ENCODE peak calls at places on chromosome 1, in six cellular contexts. Z, P, X, Y, L and C are unnamed samples.

GRCh38 chr1:12709696-12710095 is 6.2 kb upstream of the AADACL3 start:
- DNase-seq in Z (no peak), P (no peak), X (peak; percentile 3), Y (no peak), L (no peak), C (no peak)

GRCh38 chr1:160217466-160218165 is 12.4 kb downstream of the PEA15 start:
- DNase-seq in Z (no peak), P (no peak), X (peak; percentile 25), Y (no peak), L (no peak), C (no peak)

GRCh38 chr1:39213511-39214002 is 9.1 kb downstream of the MACF1 start:
- DNase-seq in Z (peak; percentile 83), P (no peak), X (peak; percentile 70), Y (no peak), L (no peak), C (no peak)

GRCh38 chr1:46248122-46248920 is 758 bp downstream of the RAD54L start:
- DNase-seq in Z (no peak), P (peak; percentile 20), X (peak; percentile 28), Y (no peak), L (peak; percentile 37), C (no peak)

GRCh38 chr1:117612517-117613248 is 6.8 kb downstream of the TENT5C start:
- DNase-seq in Z (peak; percentile 88), P (no peak), X (peak; percentile 79), Y (no peak), L (peak; percentile 16), C (no peak)

GRCh38 chr1:235902638-235903542 is 36.2 kb upstream of the LYST start:
- DNase-seq in Z (peak; percentile 44), P (no peak), X (peak; percentile 49), Y (no peak), L (peak; percentile 55), C (no peak)

GRCh38 chr1:161216945-161217712 is 2.0 kb downstream of the FCER1G start:
- DNase-seq in Z (peak; percentile 86), P (no peak), X (peak; percentile 97), Y (no peak), L (no peak), C (no peak)

GRCh38 chr1:155260276-155260675 is 1.9 kb downstream of the SCAMP3 start:
- DNase-seq in Z (no peak), P (no peak), X (no peak), Y (no peak), L (no peak), C (no peak)

GRCh38 chr1:89780721-89781120 is 40.1 kb upstream of the LRRC8D start:
- DNase-seq in Z (peak; percentile 69), P (no peak), X (peak; percentile 65), Y (no peak), L (peak; percentile 56), C (no peak)

GRCh38 chr1:101507547-101507971 is 270.7 kb downstream of the S1PR1 start:
- DNase-seq in Z (no peak), P (no peak), X (peak; percentile 19), Y (no peak), L (no peak), C (no peak)

GRCh38 chr1:112359961-112360767 is 35.9 kb upstream of the CTTNBP2NL start:
- DNase-seq in Z (peak; percentile 71), P (peak; percentile 20), X (peak; percentile 89), Y (peak; percentile 72), L (no peak), C (no peak)

GRCh38 chr1:17419626-17420328 is 19.7 kb downstream of the RCC2 start:
- DNase-seq in Z (peak; percentile 36), P (peak; percentile 85), X (peak; percentile 55), Y (peak; percentile 59), L (peak; percentile 67), C (peak; percentile 55)

GRCh38 chr1:58249729-58250586 is 296.6 kb downstream of the OMA1 start:
- DNase-seq in Z (peak; percentile 11), P (peak; percentile 47), X (peak; percentile 37), Y (no peak), L (no peak), C (no peak)

GRCh38 chr1:241734533-241734932 is 82.5 kb downstream of the WDR64 start:
- DNase-seq in Z (no peak), P (no peak), X (no peak), Y (no peak), L (no peak), C (no peak)

GRCh38 chr1:54474500-54475235 is 68.5 kb upstream of the SSBP3 start:
- DNase-seq in Z (no peak), P (no peak), X (no peak), Y (no peak), L (no peak), C (no peak)

GRCh38 chr1:161427733-161428516 is 60.2 kb upstream of the CFAP126 start:
- DNase-seq in Z (peak; percentile 68), P (peak; percentile 31), X (peak; percentile 83), Y (no peak), L (peak; percentile 51), C (no peak)

GRCh38 chr1:172359531-172359991 is 60.9 kb upstream of the C1orf105 start:
- DNase-seq in Z (peak; percentile 54), P (no peak), X (peak; percentile 82), Y (no peak), L (no peak), C (no peak)

GRCh38 chr1:205266584-205267305 is 39.0 kb downstream of the TMCC2 start:
- DNase-seq in Z (no peak), P (no peak), X (no peak), Y (no peak), L (no peak), C (no peak)